ENCODE peak calls at places on chromosome 12, in five cellular contexts. One of them, this sample, is unnamed.

GRCh38 chr12:88371416-88372183 is 208.7 kb downstream of the KITLG start:
- DNase-seq in CMK: no peak
- DNase-seq in GM23248: peak; percentile 89
- DNase-seq in dorsolateral prefrontal cortex: no peak
- DNase-seq in HS-5: no peak
- DNase-seq in this sample: no peak

GRCh38 chr12:109735051-109735521 is 21.5 kb downstream of the FAM222A start:
- DNase-seq in HS-5: no peak
- DNase-seq in CMK: no peak
- DNase-seq in GM23248: no peak
- DNase-seq in dorsolateral prefrontal cortex: peak; percentile 4
- DNase-seq in this sample: no peak

GRCh38 chr12:57416039-57416996 is 14.5 kb downstream of the R3HDM2 start:
- DNase-seq in dorsolateral prefrontal cortex: no peak
- DNase-seq in CMK: no peak
- DNase-seq in GM23248: peak; percentile 65
- DNase-seq in HS-5: no peak
- DNase-seq in this sample: no peak

GRCh38 chr12:52204095-52204930 is 12.5 kb upstream of the KRT80 start:
- DNase-seq in dorsolateral prefrontal cortex: peak; percentile 27
- DNase-seq in GM23248: peak; percentile 79
- DNase-seq in CMK: no peak
- DNase-seq in HS-5: no peak
- DNase-seq in this sample: no peak

GRCh38 chr12:57744194-57744776 is 554 bp upstream of the TSPAN31 start:
- DNase-seq in dorsolateral prefrontal cortex: no peak
- DNase-seq in HS-5: no peak
- DNase-seq in GM23248: peak; percentile 83
- DNase-seq in CMK: peak; percentile 77
- DNase-seq in this sample: peak; percentile 33

GRCh38 chr12:111635524-111635923 is 36.4 kb upstream of the ATXN2 start:
- DNase-seq in CMK: peak; percentile 30
- DNase-seq in GM23248: peak; percentile 43
- DNase-seq in dorsolateral prefrontal cortex: no peak
- DNase-seq in HS-5: no peak
- DNase-seq in this sample: no peak

GRCh38 chr12:15701212-15701611 is 88.0 kb downstream of the EPS8 start:
- DNase-seq in CMK: no peak
- DNase-seq in HS-5: no peak
- DNase-seq in dorsolateral prefrontal cortex: no peak
- DNase-seq in GM23248: peak; percentile 67
- DNase-seq in this sample: no peak

GRCh38 chr12:113198286-113198685 is 12.8 kb downstream of the RITA1 start:
- DNase-seq in HS-5: no peak
- DNase-seq in GM23248: no peak
- DNase-seq in dorsolateral prefrontal cortex: no peak
- DNase-seq in CMK: no peak
- DNase-seq in this sample: no peak

GRCh38 chr12:94748726-94749421 is 98.5 kb upstream of the TMCC3 start:
- DNase-seq in GM23248: no peak
- DNase-seq in HS-5: no peak
- DNase-seq in dorsolateral prefrontal cortex: no peak
- DNase-seq in CMK: no peak
- DNase-seq in this sample: no peak

GRCh38 chr12:130970908-130971233 is 17.2 kb downstream of the ADGRD1 start:
- DNase-seq in CMK: no peak
- DNase-seq in GM23248: no peak
- DNase-seq in dorsolateral prefrontal cortex: no peak
- DNase-seq in HS-5: no peak
- DNase-seq in this sample: no peak

This sample was measured in activated T-helper 1 cell treated with Interleukin-2 at 50 U/mL for 16 hours.